ENCODE peak calls at places on chromosomes 11 and 22, in five cellular contexts. C is H54, G is tibial nerve, Y is AG20443, H is NCI-H345. T is an unnamed sample.

GRCh38 chr11:17405232-17406005 is 17.0 kb upstream of the KCNJ11 start:
- DNase-seq in C (peak), Y (peak), G (no peak), H (no peak), T (peak)

GRCh38 chr11:132948252-132948651 is 584.0 kb downstream of the OPCML start:
- DNase-seq in Y (no peak), H (no peak), G (no peak), C (no peak), T (no peak)

GRCh38 chr22:37913233-37913721 is 7.2 kb downstream of the MICALL1 start:
- DNase-seq in Y (no peak), G (no peak), H (no peak), C (no peak), T (no peak)

GRCh38 chr11:121557348-121557747 is 104.6 kb upstream of the SORL1-AS1 start:
- DNase-seq in Y (no peak), H (no peak), C (no peak), G (no peak), T (no peak)

GRCh38 chr11:117220999-117221774 is 10.7 kb downstream of the PCSK7 start:
- DNase-seq in G (no peak), H (no peak), C (no peak), Y (no peak), T (peak)

GRCh38 chr11:82523141-82523540 is 210.5 kb downstream of the FAM181B start:
- DNase-seq in C (no peak), H (no peak), Y (no peak), G (no peak), T (no peak)

GRCh38 chr11:121630041-121630440 is 177.3 kb upstream of the SORL1-AS1 start:
- DNase-seq in H (no peak), Y (peak), C (peak), G (no peak), T (no peak)

GRCh38 chr11:65906602-65907001 is 6.4 kb upstream of the FOSL1 start:
- DNase-seq in Y (no peak), C (no peak), H (no peak), G (no peak), T (no peak)

GRCh38 chr22:28955817-28956216 is 72.4 kb downstream of the ZNRF3 start:
- DNase-seq in H (no peak), G (no peak), C (no peak), Y (no peak), T (no peak)

GRCh38 chr11:15714641-15715399 is 600.1 kb downstream of the INSC start:
- DNase-seq in G (no peak), Y (no peak), C (no peak), H (peak), T (no peak)

GRCh38 chr11:46238078-46238966 is 39.1 kb upstream of the CREB3L1 start:
- DNase-seq in Y (peak), G (peak), C (no peak), H (peak), T (no peak)

GRCh38 chr22:35587447-35587870 is 29.7 kb downstream of the MB start:
- DNase-seq in Y (no peak), C (no peak), G (no peak), H (no peak), T (peak)

GRCh38 chr11:102287963-102288744 is 29.1 kb upstream of the BIRC3 start:
- DNase-seq in H (peak), Y (peak), C (peak), G (no peak), T (no peak)

GRCh38 chr11:61011950-61012830 is 40.7 kb downstream of the CD6 start:
- DNase-seq in H (no peak), G (no peak), C (peak), Y (no peak), T (no peak)

GRCh38 chr11:117225553-117226170 is 6.2 kb downstream of the PCSK7 start:
- DNase-seq in C (no peak), G (no peak), H (no peak), Y (no peak), T (no peak)

GRCh38 chr11:131666617-131667016 is 296.2 kb downstream of the NTM start:
- DNase-seq in G (no peak), H (no peak), Y (peak), C (peak), T (no peak)

GRCh38 chr11:62103141-62103540 is 20.7 kb upstream of the INCENP start:
- DNase-seq in Y (no peak), C (no peak), G (no peak), H (no peak), T (no peak)

GRCh38 chr11:110027627-110028371 is 65.4 kb upstream of the ZC3H12C start:
- DNase-seq in Y (no peak), G (no peak), H (no peak), C (no peak), T (no peak)

GRCh38 chr22:20531404-20532181 is 24.2 kb downstream of the MED15 start:
- DNase-seq in H (no peak), G (no peak), Y (peak), C (peak), T (peak)

GRCh38 chr22:39117585-39118191 is 20.6 kb downstream of the APOBEC3H start:
- DNase-seq in Y (peak), H (peak), G (no peak), C (no peak), T (no peak)

GRCh38 chr11:43289368-43289767 is 22.4 kb upstream of the API5 start:
- DNase-seq in H (no peak), C (no peak), Y (no peak), G (no peak), T (no peak)

GRCh38 chr11:77046060-77046501 is 11.9 kb downstream of the B3GNT6 start:
- DNase-seq in H (peak), Y (peak), C (no peak), G (no peak), T (no peak)